ENCODE peak calls at places on chromosomes 6 and 20, in ten cellular contexts. E, Q, I, V, Y, N, K, L, U and P are unnamed samples.
A peak's percentile ranks its signal among the peaks of the same experiment; 100 is the strongest.

GRCh38 chr6:43724914-43725642 is 37.5 kb upstream of the MRPS18A start:
- DNase-seq in Y (peak; percentile 82), E (peak; percentile 89), U (peak; percentile 55), Q (peak; percentile 98), L (peak; percentile 38), N (peak; percentile 43), K (peak; percentile 77), I (no peak), V (peak; percentile 47), P (peak; percentile 97)

GRCh38 chr6:81938991-81939773 is 186.7 kb upstream of the TENT5A start:
- DNase-seq in V (no peak), U (no peak), Q (no peak), L (no peak), I (no peak), N (no peak), E (peak; percentile 93), Y (peak; percentile 53), K (no peak), P (no peak)

GRCh38 chr20:57329608-57330221 is at the start of gene SPO11:
- DNase-seq in Q (no peak), V (no peak), L (peak; percentile 81), N (no peak), U (no peak), E (no peak), I (no peak), Y (no peak), K (no peak), P (no peak)

GRCh38 chr6:81786159-81786558 is 33.7 kb upstream of the TENT5A start:
- DNase-seq in K (no peak), N (no peak), U (no peak), L (no peak), E (no peak), Y (no peak), I (no peak), V (no peak), Q (no peak), P (no peak)

GRCh38 chr6:12806811-12807210 is 90.2 kb downstream of the PHACTR1 start:
- DNase-seq in Q (no peak), V (no peak), N (no peak), Y (no peak), E (no peak), I (no peak), K (no peak), L (no peak), U (no peak), P (no peak)

GRCh38 chr6:142474446-142475289 is 172.9 kb downstream of the ADGRG6 start:
- DNase-seq in Y (peak; percentile 69), V (peak; percentile 36), L (peak; percentile 47), E (peak; percentile 36), U (no peak), Q (peak; percentile 62), K (peak; percentile 33), I (no peak), N (no peak), P (peak; percentile 66)

GRCh38 chr6:108638993-108639392 is 78.3 kb downstream of the FOXO3 start:
- DNase-seq in U (no peak), E (no peak), Q (no peak), N (no peak), I (no peak), V (no peak), Y (no peak), L (no peak), K (no peak), P (no peak)

GRCh38 chr6:106692112-106692822 is 62.9 kb downstream of the QRSL1 start:
- DNase-seq in E (peak; percentile 67), L (no peak), I (no peak), V (no peak), Y (peak; percentile 77), Q (peak; percentile 69), U (no peak), K (no peak), N (no peak), P (no peak)

GRCh38 chr20:34127787-34128186 is 15.7 kb upstream of the EIF2S2 start:
- DNase-seq in V (no peak), U (no peak), Q (no peak), K (no peak), Y (no peak), N (no peak), E (no peak), I (no peak), L (no peak), P (no peak)

GRCh38 chr20:24502661-24503060 is 33.2 kb downstream of the SYNDIG1 start:
- DNase-seq in V (no peak), E (peak; percentile 42), N (no peak), I (no peak), Q (no peak), K (no peak), U (no peak), L (no peak), Y (peak; percentile 60), P (no peak)

GRCh38 chr6:29584821-29585220 is at the start of gene OR2H2:
- DNase-seq in V (no peak), E (no peak), N (no peak), I (no peak), U (no peak), K (no peak), L (no peak), Y (no peak), Q (no peak), P (no peak)

GRCh38 chr6:79810878-79811277 is 136.5 kb downstream of the ELOVL4 start:
- DNase-seq in E (no peak), N (no peak), Y (no peak), Q (no peak), U (no peak), L (no peak), K (no peak), I (no peak), V (no peak), P (no peak)

GRCh38 chr6:25449774-25450173 is 170.6 kb downstream of the CARMIL1 start:
- DNase-seq in I (no peak), V (no peak), E (no peak), U (no peak), K (no peak), L (no peak), N (no peak), Q (no peak), Y (peak; percentile 52), P (peak; percentile 10)

GRCh38 chr6:156449128-156449527 is 328.1 kb upstream of the ARID1B start:
- DNase-seq in L (no peak), I (no peak), Q (no peak), Y (no peak), E (no peak), N (no peak), K (no peak), V (no peak), U (no peak), P (no peak)

GRCh38 chr6:104161960-104162669 is 697.6 kb downstream of the HACE1 start:
- DNase-seq in L (no peak), E (no peak), K (no peak), N (no peak), Q (no peak), V (no peak), U (no peak), Y (peak; percentile 68), I (no peak), P (no peak)

GRCh38 chr6:52887912-52888535 is 21.5 kb downstream of the GSTA3 start:
- DNase-seq in Y (no peak), E (peak; percentile 56), U (no peak), N (no peak), K (no peak), I (no peak), V (no peak), Q (no peak), L (no peak), P (no peak)

GRCh38 chr6:36129889-36130671 is at the start of gene MAPK13:
- DNase-seq in I (no peak), L (no peak), N (no peak), V (no peak), Y (no peak), U (peak; percentile 16), K (peak; percentile 85), Q (peak; percentile 74), E (no peak), P (no peak)